ENCODE peak calls at places on chromosomes 1 and 21, in six cellular contexts. X is body of pancreas, K is fibroblast of the aortic adventitia, L is H9, Q is GM20000, S is kidney epithelial cell. H is an unnamed sample.

GRCh38 chr1:85398391-85399064 is 66.4 kb downstream of the DDAH1 start:
- DNase-seq in X (no peak), K (peak), L (no peak), Q (no peak), S (peak), H (no peak)

GRCh38 chr1:20439282-20439681 is 46.7 kb downstream of the CAMK2N1 start:
- DNase-seq in X (no peak), K (peak), L (peak), Q (no peak), S (no peak), H (no peak)

GRCh38 chr21:43944757-43945156 is 67.4 kb upstream of the TRAPPC10 start:
- DNase-seq in X (no peak), K (no peak), L (no peak), Q (no peak), S (no peak), H (no peak)

GRCh38 chr1:32622806-32623694 is 27.3 kb downstream of the ZBTB8OS start:
- DNase-seq in X (no peak), K (no peak), L (no peak), Q (no peak), S (no peak), H (no peak)

GRCh38 chr1:208206092-208206698 is 38.0 kb downstream of the PLXNA2 start:
- DNase-seq in X (no peak), K (no peak), L (no peak), Q (no peak), S (no peak), H (no peak)

GRCh38 chr1:29239142-29239541 is 2.8 kb downstream of the PTPRU start:
- DNase-seq in X (peak), K (no peak), L (peak), Q (no peak), S (peak), H (no peak)

GRCh38 chr1:171222961-171223360 is 25.3 kb upstream of the FMO1 start:
- DNase-seq in X (no peak), K (peak), L (peak), Q (no peak), S (no peak), H (no peak)

GRCh38 chr1:239587066-239587465 is 200.7 kb downstream of the CHRM3 start:
- DNase-seq in X (no peak), K (no peak), L (peak), Q (no peak), S (no peak), H (no peak)

GRCh38 chr1:223750730-223751572 is 38.6 kb downstream of the CAPN2 start:
- DNase-seq in X (no peak), K (no peak), L (no peak), Q (no peak), S (no peak), H (no peak)

GRCh38 chr1:165411396-165411795 is 33.5 kb downstream of the RXRG start:
- DNase-seq in X (no peak), K (no peak), L (no peak), Q (no peak), S (no peak), H (no peak)

GRCh38 chr1:200732438-200732837 is 6.3 kb upstream of the CAMSAP2 start:
- DNase-seq in X (no peak), K (no peak), L (no peak), Q (no peak), S (no peak), H (no peak)

GRCh38 chr1:53377438-53377841 is 49.6 kb upstream of the LRP8 start:
- DNase-seq in X (peak), K (no peak), L (peak), Q (no peak), S (no peak), H (no peak)

GRCh38 chr1:50462964-50463363 is 39.7 kb upstream of the DMRTA2 start:
- DNase-seq in X (no peak), K (no peak), L (no peak), Q (no peak), S (no peak), H (no peak)

GRCh38 chr1:96752394-96752793 is 30.8 kb downstream of the PTBP2 start:
- DNase-seq in X (no peak), K (no peak), L (no peak), Q (no peak), S (no peak), H (no peak)

GRCh38 chr1:96756789-96757188 is 35.2 kb downstream of the PTBP2 start:
- DNase-seq in X (no peak), K (no peak), L (no peak), Q (no peak), S (no peak), H (no peak)
- TF ChIP-seq CTCF in X (no peak), K (no peak), L (peak), Q (no peak), S (no peak), H (no peak)

GRCh38 chr1:39266269-39266668 is 61.8 kb downstream of the MACF1 start:
- DNase-seq in X (no peak), K (no peak), L (no peak), Q (no peak), S (no peak), H (no peak)
- TF ChIP-seq CTCF in X (no peak), K (peak), L (peak), Q (peak), S (no peak), H (no peak)

GRCh38 chr1:215031392-215031791 is 51.1 kb upstream of the KCNK2 start:
- DNase-seq in X (no peak), K (no peak), L (no peak), Q (no peak), S (no peak), H (no peak)
- TF ChIP-seq CTCF in X (no peak), K (no peak), L (no peak), Q (no peak), S (no peak), H (no peak)

GRCh38 chr1:225977937-225978748 is 21.0 kb downstream of the SDE2 start:
- DNase-seq in X (peak), K (no peak), L (no peak), Q (peak), S (no peak), H (no peak)
- TF ChIP-seq CTCF in X (no peak), K (no peak), L (no peak), Q (peak), S (no peak), H (no peak)

GRCh38 chr1:88228153-88228552 is 455.9 kb upstream of the PKN2 start:
- DNase-seq in X (no peak), K (no peak), L (no peak), Q (no peak), S (no peak), H (no peak)
- TF ChIP-seq CTCF in X (no peak), K (no peak), L (no peak), Q (no peak), S (peak), H (no peak)

GRCh38 chr1:13703558-13704485 is 3.8 kb downstream of the PRDM2 start:
- DNase-seq in X (no peak), K (no peak), L (no peak), Q (no peak), S (no peak), H (no peak)
- TF ChIP-seq CTCF in X (no peak), K (no peak), L (no peak), Q (no peak), S (no peak), H (peak)

GRCh38 chr21:41962425-41962966 is 8.7 kb upstream of the C2CD2 start:
- DNase-seq in X (no peak), K (no peak), L (no peak), Q (no peak), S (no peak), H (no peak)
- TF ChIP-seq CTCF in X (no peak), K (no peak), L (no peak), Q (no peak), S (no peak), H (no peak)